ENCODE peak calls at places on chromosomes 7 and 10, in seven cellular contexts. R, O, K, S, L, P and E are unnamed samples.

GRCh38 chr10:95279042-95279820 is 11.6 kb downstream of the PDLIM1 start:
- DNase-seq in R (no peak), O (no peak), K (no peak), S (no peak), L (no peak), P (no peak), E (no peak)

GRCh38 chr7:108286290-108286904 is 156.2 kb upstream of the LAMB4 start:
- DNase-seq in R (no peak), O (no peak), K (no peak), S (no peak), L (no peak), P (no peak), E (no peak)

GRCh38 chr7:87875151-87876039 is 765 bp downstream of the SLC25A40 start:
- DNase-seq in R (peak; percentile 6), O (peak; percentile 30), K (no peak), S (no peak), L (no peak), P (peak; percentile 28), E (peak; percentile 6)

GRCh38 chr10:23514321-23514720 is 75.4 kb downstream of the OTUD1 start:
- DNase-seq in R (no peak), O (no peak), K (no peak), S (no peak), L (no peak), P (peak; percentile 5), E (no peak)

GRCh38 chr7:63899691-63900393 is 98.8 kb upstream of the ZNF722 start:
- DNase-seq in R (peak; percentile 70), O (peak; percentile 89), K (peak; percentile 75), S (no peak), L (no peak), P (peak; percentile 96), E (no peak)

GRCh38 chr7:54956865-54957264 is 62.0 kb upstream of the EGFR start:
- DNase-seq in R (no peak), O (no peak), K (no peak), S (no peak), L (no peak), P (no peak), E (no peak)

GRCh38 chr10:22466763-22467334 is 121.6 kb downstream of the SPAG6 start:
- DNase-seq in R (no peak), O (no peak), K (no peak), S (no peak), L (no peak), P (peak; percentile 67), E (no peak)

GRCh38 chr10:31399631-31400030 is 80.6 kb downstream of the ZEB1 start:
- DNase-seq in R (no peak), O (peak; percentile 32), K (no peak), S (no peak), L (no peak), P (peak; percentile 7), E (no peak)

GRCh38 chr10:64175271-64175962 is 654.2 kb downstream of the REEP3 start:
- DNase-seq in R (no peak), O (no peak), K (no peak), S (no peak), L (no peak), P (no peak), E (no peak)

GRCh38 chr10:119377905-119378736 is 164.4 kb downstream of the RGS10 start:
- DNase-seq in R (peak; percentile 78), O (peak; percentile 46), K (no peak), S (no peak), L (no peak), P (no peak), E (no peak)

GRCh38 chr10:101301111-101301731 is 52.7 kb upstream of the BTRC start:
- DNase-seq in R (no peak), O (no peak), K (peak; percentile 28), S (no peak), L (peak; percentile 75), P (peak; percentile 88), E (peak; percentile 35)

GRCh38 chr10:95664543-95664942 is 8.0 kb upstream of the ALDH18A1 start:
- DNase-seq in R (no peak), O (no peak), K (no peak), S (no peak), L (no peak), P (no peak), E (no peak)

GRCh38 chr10:115963848-115964247 is 309.2 kb downstream of the GFRA1 start:
- DNase-seq in R (no peak), O (no peak), K (no peak), S (no peak), L (no peak), P (no peak), E (no peak)

GRCh38 chr7:45721949-45722598 is 147.9 kb downstream of the ADCY1 start:
- DNase-seq in R (no peak), O (no peak), K (no peak), S (no peak), L (peak; percentile 28), P (no peak), E (no peak)